ENCODE peak calls at places on chromosomes 3 and 15, in five cellular contexts. M is GM23338, J is HCT116, A is gastrocnemius medialis, X is IMR-90. D is an unnamed sample.

GRCh38 chr15:73751896-73752816 is 995 bp downstream of the INSYN1 start:
- DNase-seq in M (peak), J (no peak), A (no peak), X (no peak), D (peak)

GRCh38 chr15:40984963-40985362 is 31.7 kb downstream of the CHAC1 start:
- DNase-seq in M (no peak), J (no peak), A (no peak), X (peak), D (no peak)

GRCh38 chr3:11385329-11385728 is 113.1 kb downstream of the ATG7 start:
- DNase-seq in M (no peak), J (no peak), A (no peak), X (peak), D (no peak)

GRCh38 chr3:117846238-117846637 is 1136.7 kb downstream of the TUSC7 start:
- DNase-seq in M (no peak), J (no peak), A (no peak), X (no peak), D (no peak)

GRCh38 chr15:47517737-47518136 is 199.6 kb upstream of the SEMA6D start:
- DNase-seq in M (no peak), J (no peak), A (no peak), X (peak), D (no peak)

GRCh38 chr15:73965094-73965729 is 26.9 kb downstream of the STOML1 start:
- DNase-seq in M (peak), J (no peak), A (no peak), X (no peak), D (no peak)

GRCh38 chr3:102673271-102674115 is 238.7 kb downstream of the ZPLD1 start:
- DNase-seq in M (peak), J (peak), A (peak), X (peak), D (peak)

GRCh38 chr3:31116651-31117050 is 222.2 kb upstream of the GADL1 start:
- DNase-seq in M (no peak), J (no peak), A (no peak), X (peak), D (no peak)

GRCh38 chr15:100099976-100100375 is 241.8 kb downstream of the ADAMTS17 start:
- DNase-seq in M (no peak), J (no peak), A (no peak), X (no peak), D (peak)

GRCh38 chr3:52636673-52637072 is 49.0 kb downstream of the PBRM1 start:
- DNase-seq in M (peak), J (peak), A (no peak), X (no peak), D (no peak)

GRCh38 chr3:176872771-176873209 is 324.5 kb downstream of the TBL1XR1 start:
- DNase-seq in M (peak), J (peak), A (peak), X (peak), D (peak)

GRCh38 chr15:42275780-42276395 is 2.7 kb upstream of the TMEM87A start:
- DNase-seq in M (peak), J (no peak), A (no peak), X (no peak), D (no peak)

GRCh38 chr15:90174140-90174891 is 26.8 kb upstream of the SEMA4B start:
- DNase-seq in M (peak), J (no peak), A (peak), X (no peak), D (no peak)

GRCh38 chr3:2958553-2958952 is 151.6 kb downstream of the IL5RA start:
- DNase-seq in M (no peak), J (no peak), A (no peak), X (no peak), D (no peak)

GRCh38 chr3:115040673-115041286 is 106.3 kb downstream of the ZBTB20 start:
- DNase-seq in M (peak), J (peak), A (no peak), X (peak), D (peak)

GRCh38 chr15:101813803-101814534 is 2.0 kb downstream of the OR4F15 start:
- DNase-seq in M (no peak), J (no peak), A (no peak), X (peak), D (no peak)

GRCh38 chr15:40957581-40958051 is 4.3 kb downstream of the CHAC1 start:
- DNase-seq in M (no peak), J (no peak), A (peak), X (no peak), D (no peak)

GRCh38 chr3:11719406-11720219 is 75.9 kb upstream of the VGLL4 start:
- DNase-seq in M (peak), J (peak), A (peak), X (peak), D (peak)

GRCh38 chr3:173066044-173066679 is 74.9 kb downstream of the SPATA16 start:
- DNase-seq in M (no peak), J (no peak), A (no peak), X (peak), D (no peak)

GRCh38 chr15:72421484-72421883 is 23.4 kb downstream of the TMEM202 start:
- DNase-seq in M (no peak), J (no peak), A (no peak), X (peak), D (no peak)

GRCh38 chr3:137062250-137062649 is 104.5 kb downstream of the IL20RB start:
- DNase-seq in M (no peak), J (no peak), A (no peak), X (no peak), D (no peak)

GRCh38 chr3:65751123-65751700 is 287.5 kb downstream of the MAGI1 start:
- DNase-seq in M (peak), J (peak), A (no peak), X (peak), D (peak)

GRCh38 chr15:78418681-78419080 is 19.3 kb upstream of the IREB2 start:
- DNase-seq in M (no peak), J (no peak), A (no peak), X (no peak), D (no peak)

GRCh38 chr3:8500208-8500961 is 1.2 kb upstream of the LMCD1 start:
- DNase-seq in M (peak), J (no peak), A (no peak), X (peak), D (peak)

GRCh38 chr3:9552252-9552999 is 1.2 kb downstream of the LHFPL4 start:
- DNase-seq in M (peak), J (no peak), A (no peak), X (peak), D (peak)

GRCh38 chr3:40291471-40291870 is 18.0 kb upstream of the EIF1B start:
- DNase-seq in M (no peak), J (no peak), A (no peak), X (no peak), D (peak)

GRCh38 chr15:39685999-39686613 is 96.5 kb downstream of the FSIP1 start:
- DNase-seq in M (peak), J (peak), A (no peak), X (peak), D (peak)

GRCh38 chr3:194098872-194099183 is 37.1 kb upstream of the HES1 start:
- DNase-seq in M (no peak), J (no peak), A (no peak), X (no peak), D (no peak)

GRCh38 chr3:55558316-55558715 is 71.2 kb upstream of the WNT5A start:
- DNase-seq in M (no peak), J (no peak), A (no peak), X (peak), D (no peak)

GRCh38 chr15:95171551-95171950 is 940.2 kb downstream of the MCTP2 start:
- DNase-seq in M (no peak), J (no peak), A (no peak), X (no peak), D (no peak)
- H3K27ac ChIP-seq in M (no peak), J (no peak), A (no peak), X (no peak), D (no peak)

DNA sequence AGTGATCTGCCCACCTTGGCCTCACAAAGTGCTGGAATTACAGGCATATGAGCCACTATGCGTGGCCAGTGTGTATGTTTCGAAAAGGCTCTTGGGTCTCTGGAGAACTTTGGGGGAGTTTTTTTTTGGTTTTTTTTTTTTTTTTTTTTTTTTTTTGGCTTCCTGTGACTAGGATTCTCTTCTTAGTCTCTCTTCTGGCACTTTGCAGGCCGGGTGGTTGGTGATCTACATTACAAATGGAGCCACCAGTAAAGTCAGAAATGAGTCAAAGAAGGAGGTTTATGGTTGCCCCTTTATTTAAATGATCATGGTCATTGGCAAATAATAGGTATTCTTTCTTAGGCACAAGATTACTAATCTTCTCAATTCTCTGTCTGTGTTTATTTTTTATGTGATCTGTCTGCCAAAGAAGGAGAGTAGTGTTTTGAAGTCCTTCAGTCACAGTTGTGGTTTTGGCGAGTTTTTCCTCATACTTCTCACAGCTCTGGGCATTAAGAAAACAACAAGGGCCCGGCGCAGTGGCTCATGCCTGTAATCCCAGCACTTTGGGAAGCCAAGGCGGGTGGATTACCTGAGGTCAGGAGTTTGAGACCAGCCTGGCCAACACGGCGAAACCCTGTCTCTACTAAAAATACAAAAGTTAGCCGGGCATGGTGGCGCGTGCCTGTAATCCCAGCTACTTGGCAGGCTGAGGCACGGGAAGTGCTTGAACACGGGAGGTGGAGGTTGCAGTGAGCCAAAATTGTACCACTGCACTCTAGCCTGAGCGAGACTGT is 38.3 kb downstream of the PDE8A start:
- DNase-seq in M (no peak), J (no peak), A (peak), X (peak), D (no peak)
- H3K27ac ChIP-seq in M (peak), J (no peak), A (peak), X (no peak), D (no peak)

GRCh38 chr15:55319537-55320325 is 709 bp downstream of the PIGB start:
- DNase-seq in M (no peak), J (no peak), A (no peak), X (peak), D (no peak)
- H3K27ac ChIP-seq in M (no peak), J (peak), A (peak), X (peak), D (peak)

GRCh38 chr3:146115619-146116018 is 45.4 kb downstream of the PLOD2 start:
- DNase-seq in M (no peak), J (no peak), A (no peak), X (no peak), D (no peak)

GRCh38 chr3:146110156-146110555 is 50.8 kb downstream of the PLOD2 start:
- DNase-seq in M (no peak), J (no peak), A (no peak), X (no peak), D (no peak)

GRCh38 chr3:146111337-146111736 is 49.6 kb downstream of the PLOD2 start:
- DNase-seq in M (no peak), J (no peak), A (no peak), X (no peak), D (no peak)
- H3K27ac ChIP-seq in M (no peak), J (no peak), A (no peak), X (no peak), D (no peak)

GRCh38 chr3:29693863-29694262 is 413.0 kb downstream of the RBMS3 start:
- DNase-seq in M (peak), J (peak), A (no peak), X (peak), D (peak)
- H3K27ac ChIP-seq in M (peak), J (no peak), A (peak), X (peak), D (peak)

DNA sequence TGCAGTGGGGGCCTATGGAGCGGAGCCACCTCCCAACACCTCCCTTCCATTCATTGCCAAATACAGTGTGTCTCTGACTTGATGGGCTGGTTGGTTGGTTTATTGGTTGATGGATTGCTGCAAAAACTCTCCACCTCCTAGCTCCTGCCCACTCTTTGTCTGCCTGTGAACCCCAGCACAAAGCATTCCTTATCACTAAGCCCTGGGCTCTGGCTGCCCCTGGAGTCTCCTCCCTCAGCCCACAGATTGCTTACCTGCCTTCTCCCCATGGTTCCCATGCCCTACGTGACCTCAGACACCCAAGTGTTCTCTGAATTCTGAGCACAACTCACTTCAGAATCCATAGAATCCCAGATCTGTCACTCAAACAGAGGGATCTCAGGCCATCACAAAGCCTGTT is 139.1 kb upstream of the TPM1 start:
- DNase-seq in M (no peak), J (no peak), A (no peak), X (no peak), D (no peak)
- H3K27ac ChIP-seq in M (no peak), J (no peak), A (no peak), X (no peak), D (no peak)

GRCh38 chr15:55632434-55632833 is 44.3 kb upstream of the PYGO1 start:
- DNase-seq in M (no peak), J (no peak), A (no peak), X (no peak), D (no peak)
- H3K27ac ChIP-seq in M (no peak), J (no peak), A (peak), X (no peak), D (no peak)

GRCh38 chr3:185528481-185529009 is 23.8 kb downstream of the LIPH start:
- DNase-seq in M (no peak), J (no peak), A (no peak), X (no peak), D (no peak)
- H3K27ac ChIP-seq in M (no peak), J (no peak), A (no peak), X (no peak), D (no peak)

GRCh38 chr15:65942436-65942835 is 73.1 kb downstream of the RAB11A start:
- DNase-seq in M (no peak), J (no peak), A (no peak), X (no peak), D (no peak)

GRCh38 chr15:65940618-65940909 is 71.3 kb downstream of the RAB11A start:
- DNase-seq in M (no peak), J (no peak), A (no peak), X (peak), D (no peak)

GRCh38 chr15:65937476-65937875 is 68.2 kb downstream of the RAB11A start:
- DNase-seq in M (no peak), J (no peak), A (no peak), X (peak), D (no peak)

GRCh38 chr15:65937046-65937445 is 67.8 kb downstream of the RAB11A start:
- DNase-seq in M (no peak), J (no peak), A (no peak), X (no peak), D (no peak)

GRCh38 chr15:65939901-65940617 is 70.8 kb downstream of the RAB11A start:
- DNase-seq in M (no peak), J (no peak), A (no peak), X (peak), D (no peak)
- H3K27ac ChIP-seq in M (no peak), J (no peak), A (peak), X (no peak), D (no peak)